ENCODE peak calls at places on chromosomes 3 and 15, in eight cellular contexts. B is HS-27A, K is fibroblast of lung, P is NCI-H1105, L is Ammon's horn, Z is activated gamma-delta T cell treated with Interleukin-2 at 50 U/mL for 16 hours, M is iris pigment epithelial cell, C is T-cell. D is an unnamed sample.

GRCh38 chr3:133413166-133414020 is 13.5 kb downstream of the BFSP2 start:
- DNase-seq in B (no peak), K (peak), P (no peak), L (peak), Z (no peak), M (peak), C (no peak), D (no peak)

GRCh38 chr3:141528837-141529236 is 42.0 kb downstream of the RASA2 start:
- DNase-seq in B (no peak), K (no peak), P (no peak), L (no peak), Z (no peak), M (no peak), C (no peak), D (no peak)

GRCh38 chr3:114878119-114878839 is 268.8 kb downstream of the ZBTB20 start:
- DNase-seq in B (peak), K (peak), P (no peak), L (no peak), Z (no peak), M (peak), C (no peak), D (no peak)

GRCh38 chr3:36695769-36696137 is 68.6 kb downstream of the DCLK3 start:
- DNase-seq in B (peak), K (peak), P (no peak), L (no peak), Z (no peak), M (peak), C (no peak), D (no peak)

GRCh38 chr15:85785887-85786777 is 8.6 kb downstream of the KLHL25 start:
- DNase-seq in B (no peak), K (no peak), P (peak), L (no peak), Z (no peak), M (peak), C (no peak), D (no peak)

GRCh38 chr3:122938756-122939425 is 88.7 kb downstream of the SEMA5B start:
- DNase-seq in B (no peak), K (no peak), P (no peak), L (no peak), Z (no peak), M (no peak), C (no peak), D (no peak)

GRCh38 chr15:92009162-92009561 is 155.7 kb downstream of the SLCO3A1 start:
- DNase-seq in B (no peak), K (no peak), P (no peak), L (no peak), Z (no peak), M (no peak), C (no peak), D (no peak)

GRCh38 chr15:89462198-89462912 is 34.0 kb downstream of the RHCG start:
- DNase-seq in B (no peak), K (peak), P (no peak), L (peak), Z (no peak), M (peak), C (no peak), D (no peak)

GRCh38 chr3:10283638-10284037 is 9.1 kb downstream of the GHRL start:
- DNase-seq in B (no peak), K (no peak), P (peak), L (no peak), Z (no peak), M (no peak), C (no peak), D (no peak)

GRCh38 chr15:39282663-39283208 is 298.1 kb upstream of the THBS1 start:
- DNase-seq in B (no peak), K (no peak), P (no peak), L (no peak), Z (no peak), M (no peak), C (no peak), D (no peak)

GRCh38 chr3:195565716-195566115 is 18.0 kb downstream of the APOD start:
- DNase-seq in B (no peak), K (no peak), P (no peak), L (no peak), Z (no peak), M (no peak), C (no peak), D (no peak)

GRCh38 chr3:177694316-177694715 is 497.0 kb upstream of the TBL1XR1 start:
- DNase-seq in B (no peak), K (peak), P (no peak), L (no peak), Z (no peak), M (peak), C (no peak), D (no peak)

GRCh38 chr15:100438570-100438969 is 90.2 kb downstream of the CERS3 start:
- DNase-seq in B (no peak), K (peak), P (peak), L (peak), Z (no peak), M (peak), C (peak), D (no peak)

GRCh38 chr15:65177901-65178300 is 7.2 kb downstream of the CLPX start:
- DNase-seq in B (no peak), K (no peak), P (no peak), L (no peak), Z (no peak), M (peak), C (no peak), D (no peak)